ENCODE peak calls at places on chromosomes 13 and 19, in ten cellular contexts. I, K, X, H, S, P, M, G, O and Y are unnamed samples.

GRCh38 chr19:35236638-35237400 is 8.3 kb upstream of the FAM187B start:
- DNase-seq in M (no peak), X (no peak), O (no peak), K (no peak), P (peak), H (peak), G (no peak), I (no peak), S (no peak), Y (no peak)

GRCh38 chr13:100535401-100536135 is 53.0 kb downstream of the GGACT start:
- DNase-seq in P (no peak), S (no peak), K (no peak), M (no peak), X (no peak), H (peak), G (no peak), I (no peak), O (no peak), Y (peak)

GRCh38 chr13:31037351-31037750 is 104.9 kb downstream of the TEX26 start:
- DNase-seq in P (no peak), K (no peak), O (no peak), I (no peak), X (no peak), G (no peak), S (no peak), H (no peak), M (no peak), Y (no peak)

GRCh38 chr13:37414667-37415066 is 183.9 kb downstream of the POSTN start:
- DNase-seq in O (no peak), S (no peak), M (no peak), I (peak), G (no peak), H (no peak), K (no peak), X (no peak), P (no peak), Y (no peak)

GRCh38 chr19:16394681-16395375 is 70.2 kb downstream of the KLF2 start:
- DNase-seq in P (no peak), M (peak), K (no peak), X (no peak), I (no peak), O (no peak), G (no peak), H (no peak), S (no peak), Y (no peak)

GRCh38 chr13:104140557-104140956 is 1074.3 kb upstream of the SLC10A2 start:
- DNase-seq in I (no peak), H (no peak), P (no peak), S (no peak), M (no peak), O (no peak), X (no peak), K (no peak), G (no peak), Y (peak)

GRCh38 chr19:48628486-48629296 is 8.5 kb downstream of the DBP start:
- DNase-seq in M (no peak), S (no peak), I (no peak), K (no peak), G (no peak), P (no peak), O (no peak), H (no peak), X (no peak), Y (no peak)

GRCh38 chr19:41545547-41545946 is 30.4 kb upstream of the CEACAM21 start:
- DNase-seq in X (no peak), K (no peak), G (no peak), H (no peak), I (no peak), M (no peak), P (no peak), S (no peak), O (no peak), Y (no peak)

GRCh38 chr19:19591133-19591825 is 27.2 kb downstream of the PBX4 start:
- DNase-seq in O (peak), G (no peak), M (no peak), I (peak), K (peak), H (peak), S (peak), P (no peak), X (peak), Y (no peak)

GRCh38 chr19:33388817-33389573 is 15.5 kb downstream of the CEBPG start:
- DNase-seq in K (no peak), O (no peak), P (no peak), H (no peak), M (peak), G (no peak), X (no peak), I (no peak), S (no peak), Y (peak)

GRCh38 chr13:38483623-38484022 is 134.0 kb downstream of the UFM1 start:
- DNase-seq in I (no peak), S (no peak), X (no peak), P (no peak), H (no peak), M (no peak), O (no peak), K (no peak), G (no peak), Y (no peak)

GRCh38 chr19:33442706-33443105 is 69.2 kb downstream of the CEBPG start:
- DNase-seq in O (no peak), K (no peak), M (no peak), G (no peak), X (no peak), S (no peak), H (no peak), I (no peak), P (no peak), Y (no peak)

GRCh38 chr19:33507021-33507956 is 14.3 kb downstream of the PEPD start:
- DNase-seq in M (no peak), P (no peak), S (no peak), G (no peak), X (no peak), K (no peak), I (no peak), O (no peak), H (no peak), Y (no peak)

GRCh38 chr19:12796146-12797071 is 5.1 kb downstream of the JUNB start:
- DNase-seq in M (peak), P (peak), G (peak), K (no peak), I (peak), S (peak), O (peak), X (peak), H (peak), Y (peak)

GRCh38 chr19:47561440-47562045 is 11.4 kb downstream of the ZNF541 start:
- DNase-seq in S (no peak), P (no peak), M (no peak), I (no peak), G (no peak), H (no peak), K (no peak), O (no peak), X (no peak), Y (no peak)

GRCh38 chr19:38699027-38699346 is 45.3 kb downstream of the CAPN12 start:
- DNase-seq in O (no peak), H (no peak), M (no peak), I (no peak), K (no peak), S (no peak), X (no peak), G (no peak), P (no peak), Y (no peak)

GRCh38 chr13:81383441-81383840 is 1042.5 kb upstream of the SPRY2 start:
- DNase-seq in O (no peak), S (no peak), X (no peak), K (no peak), I (no peak), M (no peak), H (no peak), G (no peak), P (no peak), Y (no peak)

GRCh38 chr19:10744222-10744847 is 26.5 kb downstream of the DNM2 start:
- DNase-seq in M (no peak), O (no peak), S (no peak), I (no peak), G (no peak), H (no peak), P (no peak), K (no peak), X (no peak), Y (no peak)

GRCh38 chr19:8552810-8553209 is 24.4 kb downstream of the MYO1F start:
- DNase-seq in G (peak), X (no peak), K (peak), O (peak), S (no peak), I (peak), M (no peak), P (no peak), H (no peak), Y (no peak)

GRCh38 chr19:38252935-38253691 is 3.1 kb downstream of the PPP1R14A start:
- DNase-seq in K (no peak), O (no peak), X (no peak), M (peak), P (no peak), G (no peak), H (no peak), I (peak), S (no peak), Y (peak)

GRCh38 chr19:11031421-11032070 is 57.7 kb upstream of the LDLR start:
- DNase-seq in S (no peak), H (no peak), P (no peak), M (no peak), O (no peak), I (no peak), K (no peak), X (no peak), G (no peak), Y (no peak)

GRCh38 chr19:21824679-21825078 is 11.3 kb downstream of the ZNF43 start:
- DNase-seq in P (no peak), S (no peak), H (no peak), K (no peak), X (no peak), G (no peak), M (no peak), I (no peak), O (no peak), Y (no peak)

GRCh38 chr13:90902255-90902654 is 445.2 kb upstream of the MIR17HG start:
- DNase-seq in P (no peak), M (no peak), K (no peak), I (no peak), O (no peak), X (no peak), S (no peak), G (no peak), H (no peak), Y (no peak)

GRCh38 chr19:45496349-45496953 is 396 bp downstream of the RTN2 start:
- DNase-seq in S (peak), M (peak), X (no peak), H (no peak), O (peak), I (peak), K (no peak), P (peak), G (peak), Y (peak)

GRCh38 chr19:53961523-53962345 is 1.0 kb upstream of the CACNG8 start:
- DNase-seq in H (no peak), K (peak), M (no peak), S (no peak), X (no peak), P (no peak), O (peak), G (no peak), I (no peak), Y (no peak)

GRCh38 chr13:19845758-19846157 is 17.7 kb downstream of the ZMYM5 start:
- DNase-seq in H (no peak), O (peak), I (no peak), P (no peak), M (peak), K (peak), G (no peak), S (no peak), X (no peak), Y (no peak)

GRCh38 chr19:7772752-7773291 is 9.8 kb downstream of the CLEC4M start:
- DNase-seq in X (peak), P (peak), S (no peak), I (no peak), H (no peak), G (no peak), O (no peak), K (no peak), M (no peak), Y (no peak)

GRCh38 chr13:69644447-69644846 is 463.2 kb upstream of the ATXN8OS start:
- DNase-seq in X (no peak), G (no peak), M (no peak), I (no peak), K (no peak), H (no peak), P (no peak), S (no peak), O (no peak), Y (no peak)

GRCh38 chr13:113969973-113970611 is 3.8 kb downstream of the C13orf46 start:
- DNase-seq in K (no peak), H (no peak), G (no peak), M (no peak), S (no peak), O (no peak), I (peak), X (no peak), P (no peak), Y (no peak)

GRCh38 chr13:78981913-78982312 is 323.0 kb upstream of the OBI1 start:
- DNase-seq in O (no peak), H (no peak), G (no peak), P (no peak), S (no peak), X (no peak), K (no peak), M (no peak), I (no peak), Y (no peak)

GRCh38 chr19:20044663-20045062 is 5.4 kb upstream of the ZNF682 start:
- DNase-seq in O (no peak), H (no peak), X (no peak), P (no peak), G (no peak), S (no peak), I (no peak), M (no peak), K (no peak), Y (no peak)

GRCh38 chr19:38945562-38946228 is 15.0 kb downstream of the MRPS12 start:
- DNase-seq in K (no peak), M (no peak), H (no peak), I (peak), O (no peak), G (no peak), X (no peak), P (no peak), S (no peak), Y (no peak)

GRCh38 chr13:92896842-92897241 is 329.8 kb upstream of the GPC6 start:
- DNase-seq in M (no peak), G (no peak), K (no peak), O (no peak), H (no peak), S (no peak), P (no peak), I (no peak), X (no peak), Y (no peak)

GRCh38 chr19:3190470-3190770 is 4.7 kb downstream of the NCLN start:
- DNase-seq in G (no peak), M (no peak), K (no peak), S (no peak), P (no peak), O (no peak), I (no peak), H (no peak), X (no peak), Y (no peak)